ENCODE peak calls at places on chromosome 17, in eight cellular contexts. Q is left colon; C is NCI-H524; R is NCI-H1092; G is CD8-positive, alpha-beta T cell; U is stimulated activated CD8-positive, alpha-beta memory T cell treated with anti-CD3 and anti-CD28 coated beads, Interleukin-4, amount 100 ng/mL, for 48 hours; A is T-helper 17 cell; H is cardiac fibroblast. F is an unnamed sample.

GRCh38 chr17:57395721-57396321 is 139.5 kb downstream of the MSI2 start:
- DNase-seq in Q (no peak), C (no peak), R (no peak), G (no peak), U (no peak), A (no peak), H (no peak), F (no peak)

GRCh38 chr17:73340093-73340596 is 28.3 kb upstream of the CDC42EP4 start:
- DNase-seq in Q (no peak), C (peak; percentile 33), R (no peak), G (no peak), U (peak; percentile 34), A (no peak), H (peak; percentile 97), F (no peak)

GRCh38 chr17:67016039-67016762 is 28.2 kb upstream of the CACNG1 start:
- DNase-seq in Q (no peak), C (no peak), R (no peak), G (no peak), U (no peak), A (no peak), H (no peak), F (no peak)

GRCh38 chr17:40614431-40615294 is 33.0 kb downstream of the SMARCE1 start:
- DNase-seq in Q (no peak), C (no peak), R (no peak), G (no peak), U (no peak), A (no peak), H (no peak), F (no peak)

GRCh38 chr17:21530841-21531240 is 154.7 kb downstream of the KCNJ12 start:
- DNase-seq in Q (no peak), C (no peak), R (no peak), G (no peak), U (no peak), A (no peak), H (no peak), F (no peak)

GRCh38 chr17:59151007-59151406 is 4.0 kb downstream of the SKA2 start:
- DNase-seq in Q (no peak), C (no peak), R (no peak), G (no peak), U (no peak), A (no peak), H (no peak), F (no peak)

GRCh38 chr17:50240876-50241275 is 33.4 kb upstream of the TMEM92 start:
- DNase-seq in Q (no peak), C (no peak), R (no peak), G (no peak), U (no peak), A (no peak), H (peak; percentile 49), F (no peak)

GRCh38 chr17:49381033-49381432 is 19.0 kb upstream of the ZNF652 start:
- DNase-seq in Q (no peak), C (no peak), R (no peak), G (no peak), U (no peak), A (no peak), H (no peak), F (no peak)

GRCh38 chr17:40582328-40582901 is 17.1 kb upstream of the CCR7 start:
- DNase-seq in Q (no peak), C (no peak), R (peak; percentile 45), G (peak; percentile 90), U (peak; percentile 68), A (peak; percentile 47), H (no peak), F (no peak)

GRCh38 chr17:78694805-78695531 is 87.1 kb downstream of the CYTH1 start:
- DNase-seq in Q (no peak), C (no peak), R (no peak), G (no peak), U (no peak), A (no peak), H (no peak), F (no peak)

GRCh38 chr17:43917348-43918025 is 10.2 kb upstream of the MPP2 start:
- DNase-seq in Q (no peak), C (peak; percentile 52), R (no peak), G (peak; percentile 74), U (peak; percentile 72), A (peak; percentile 25), H (peak; percentile 44), F (no peak)

F was measured in brain pericyte.